ENCODE peak calls at places on chromosomes 13 and 19, in six cellular contexts. O is NCI-H2029 treated with DMSO at 0.1 percent for 48 hours; D is DMS 273 treated with DMSO at 0.1 percent for 48 hours; M is stimulated activated CD4-positive, alpha-beta T cell treated with anti-CD3 and anti-CD28 coated beads, Interleukin-2, amount 100 ng/mL, for 48 hours; I is A172; R is stimulated activated CD8-positive, alpha-beta memory T cell treated with anti-CD3 and anti-CD28 coated beads, Interleukin-7, amount 100 ng/mL, for 1 hour. Z is an unnamed sample.

GRCh38 chr13:43360911-43361605 is 337.7 kb downstream of the DNAJC15 start:
- DNase-seq in I (no peak), M (no peak), R (no peak), D (peak; percentile 8), O (no peak), Z (no peak)

GRCh38 chr13:99859178-99860177 is 112.1 kb downstream of the ZIC5 start:
- DNase-seq in O (no peak), M (peak; percentile 66), D (no peak), R (peak; percentile 6), I (no peak), Z (no peak)

GRCh38 chr13:25391932-25392331 is 20.2 kb downstream of the ATP8A2 start:
- DNase-seq in M (no peak), D (no peak), O (no peak), R (no peak), I (no peak), Z (no peak)

GRCh38 chr19:15913830-15914229 is 16.0 kb upstream of the CYP4F2 start:
- DNase-seq in I (no peak), M (no peak), D (no peak), O (no peak), R (no peak), Z (no peak)

GRCh38 chr19:19321143-19321577 is 531 bp downstream of the MAU2 start:
- DNase-seq in O (no peak), R (no peak), M (no peak), I (peak; percentile 19), D (no peak), Z (no peak)

GRCh38 chr13:37277435-37278144 is 172.1 kb upstream of the CSNK1A1L start:
- DNase-seq in R (no peak), O (no peak), I (peak; percentile 3), M (no peak), D (no peak), Z (peak; percentile 49)

GRCh38 chr19:14848822-14849221 is at the start of gene OR7A10:
- DNase-seq in M (no peak), I (no peak), D (no peak), O (no peak), R (no peak), Z (no peak)

GRCh38 chr19:36113895-36114762 is 546 bp downstream of the POLR2I start:
- DNase-seq in I (peak; percentile 27), O (no peak), D (no peak), M (no peak), R (no peak), Z (peak; percentile 49)

GRCh38 chr13:113954046-113954841 is 19.6 kb downstream of the C13orf46 start:
- DNase-seq in R (no peak), O (no peak), I (no peak), D (no peak), M (no peak), Z (no peak)

GRCh38 chr13:111897178-111897845 is 169.6 kb upstream of the SOX1 start:
- DNase-seq in M (no peak), I (no peak), O (no peak), R (no peak), D (no peak), Z (no peak)

GRCh38 chr13:114259974-114260373 is 21.4 kb upstream of the UPF3A start:
- DNase-seq in M (no peak), R (no peak), I (no peak), O (peak; percentile 61), D (no peak), Z (no peak)

GRCh38 chr19:1690570-1691307 is 38.3 kb upstream of the TCF3 start:
- DNase-seq in D (no peak), I (no peak), M (peak; percentile 68), R (no peak), O (no peak), Z (peak; percentile 35)

GRCh38 chr19:52034051-52034728 is 6.0 kb upstream of the ZNF614 start:
- DNase-seq in M (no peak), I (no peak), R (no peak), O (no peak), D (no peak), Z (no peak)

GRCh38 chr19:56988271-56988670 is 131.5 kb upstream of the USP29 start:
- DNase-seq in R (no peak), I (no peak), M (no peak), O (no peak), D (no peak), Z (no peak)

GRCh38 chr13:23793711-23794110 is 95.5 kb downstream of the MIPEP start:
- DNase-seq in I (no peak), O (no peak), D (no peak), R (no peak), M (no peak), Z (no peak)

GRCh38 chr19:17703823-17704463 is 15.3 kb upstream of the MAP1S start:
- DNase-seq in R (peak; percentile 41), D (no peak), O (no peak), M (peak; percentile 77), I (no peak), Z (peak; percentile 26)

GRCh38 chr19:39133431-39134270 is 8.1 kb downstream of the PAK4 start:
- DNase-seq in R (no peak), D (no peak), I (no peak), O (no peak), M (no peak), Z (no peak)

GRCh38 chr13:76934671-76935070 is 13.6 kb upstream of the ACOD1 start:
- DNase-seq in D (no peak), M (no peak), I (no peak), R (no peak), O (no peak), Z (no peak)

GRCh38 chr19:52190679-52191293 is 934 bp downstream of the PPP2R1A start:
- DNase-seq in D (peak; percentile 53), O (no peak), I (no peak), R (no peak), M (peak; percentile 17), Z (peak; percentile 50)